ENCODE peak calls at places on chromosome 18, in seven cellular contexts. F is foreskin fibroblast, D is MCF 10A, T is activated gamma-delta T cell treated with Interleukin-2 at 50 U/mL for 16 hours, C is iris pigment epithelial cell, L is activated T-cell treated with anti-CD3 and anti-CD28 coated beads for 24 hours, I is left colon. U is an unnamed sample.

GRCh38 chr18:31606265-31606664 is 14.6 kb downstream of the TTR start:
- DNase-seq in F (no peak), D (no peak), T (no peak), C (no peak), L (no peak), I (no peak), U (no peak)

GRCh38 chr18:45565280-45565970 is 49.9 kb upstream of the SLC14A2 start:
- DNase-seq in F (peak), D (peak), T (no peak), C (no peak), L (no peak), I (no peak), U (no peak)

GRCh38 chr18:10230072-10230471 is 224.4 kb upstream of the APCDD1 start:
- DNase-seq in F (peak), D (peak), T (no peak), C (peak), L (no peak), I (no peak), U (no peak)

GRCh38 chr18:72700961-72701710 is 157.0 kb upstream of the CBLN2 start:
- DNase-seq in F (peak), D (peak), T (no peak), C (peak), L (no peak), I (no peak), U (no peak)

GRCh38 chr18:23970161-23971153 is 44.1 kb upstream of the TTC39C start:
- DNase-seq in F (no peak), D (no peak), T (peak), C (no peak), L (peak), I (no peak), U (no peak)

GRCh38 chr18:68840554-68841263 is 42.8 kb downstream of the CCDC102B start:
- DNase-seq in F (peak), D (peak), T (no peak), C (peak), L (no peak), I (no peak), U (no peak)

GRCh38 chr18:62828852-62829251 is 113.5 kb downstream of the PHLPP1 start:
- DNase-seq in F (no peak), D (peak), T (no peak), C (peak), L (no peak), I (no peak), U (no peak)

GRCh38 chr18:57267368-57267767 is 85.0 kb upstream of the ST8SIA3 start:
- DNase-seq in F (no peak), D (no peak), T (no peak), C (no peak), L (no peak), I (no peak), U (no peak)

GRCh38 chr18:68549257-68549871 is 165.5 kb downstream of the TMX3 start:
- DNase-seq in F (peak), D (peak), T (no peak), C (peak), L (no peak), I (no peak), U (no peak)

GRCh38 chr18:65769653-65770052 is 18.8 kb downstream of the CDH7 start:
- DNase-seq in F (no peak), D (no peak), T (no peak), C (no peak), L (no peak), I (no peak), U (no peak)

GRCh38 chr18:46650681-46651080 is 6.3 kb downstream of the LOXHD1 start:
- DNase-seq in F (no peak), D (no peak), T (no peak), C (no peak), L (no peak), I (no peak), U (no peak)

GRCh38 chr18:13580351-13580750 is 146.0 kb downstream of the FAM210A start:
- DNase-seq in F (no peak), D (no peak), T (no peak), C (no peak), L (no peak), I (no peak), U (no peak)

GRCh38 chr18:72114801-72115594 is 429.1 kb downstream of the CBLN2 start:
- DNase-seq in F (no peak), D (peak), T (no peak), C (no peak), L (no peak), I (no peak), U (no peak)

GRCh38 chr18:79373736-79374135 is 22.0 kb upstream of the NFATC1 start:
- DNase-seq in F (no peak), D (no peak), T (no peak), C (no peak), L (no peak), I (no peak), U (peak)

GRCh38 chr18:78711971-78712370 is 267.6 kb upstream of the SALL3 start:
- DNase-seq in F (no peak), D (no peak), T (no peak), C (no peak), L (no peak), I (no peak), U (no peak)

GRCh38 chr18:8045160-8045885 is 478.2 kb downstream of the PTPRM start:
- DNase-seq in F (no peak), D (peak), T (no peak), C (peak), L (no peak), I (no peak), U (no peak)

GRCh38 chr18:30940952-30941539 is 101.5 kb downstream of the DSC3 start:
- DNase-seq in F (no peak), D (no peak), T (no peak), C (no peak), L (no peak), I (no peak), U (no peak)

GRCh38 chr18:48547456-48548403 is 8.9 kb downstream of the CTIF start:
- DNase-seq in F (peak), D (peak), T (no peak), C (peak), L (no peak), I (no peak), U (no peak)

GRCh38 chr18:79058007-79058406 is 11.2 kb upstream of the ATP9B start:
- DNase-seq in F (no peak), D (no peak), T (no peak), C (no peak), L (no peak), I (no peak), U (no peak)

GRCh38 chr18:47996091-47996541 is 65.7 kb upstream of the SMAD2 start:
- DNase-seq in F (peak), D (no peak), T (no peak), C (peak), L (no peak), I (no peak), U (no peak)

GRCh38 chr18:80067321-80067720 is 33.1 kb downstream of the RBFA start:
- DNase-seq in F (no peak), D (no peak), T (no peak), C (no peak), L (no peak), I (no peak), U (no peak)

GRCh38 chr18:44839239-44839666 is 158.6 kb downstream of the SETBP1 start:
- DNase-seq in F (peak), D (peak), T (peak), C (peak), L (peak), I (peak), U (peak)

GRCh38 chr18:59446012-59446411 is 86.9 kb upstream of the LMAN1 start:
- DNase-seq in F (peak), D (peak), T (no peak), C (peak), L (no peak), I (no peak), U (no peak)

GRCh38 chr18:24268784-24269550 is 128.7 kb downstream of the OSBPL1A start:
- DNase-seq in F (no peak), D (no peak), T (no peak), C (no peak), L (no peak), I (no peak), U (no peak)

GRCh38 chr18:59721214-59721613 is 24.0 kb upstream of the CCBE1 start:
- DNase-seq in F (no peak), D (no peak), T (no peak), C (no peak), L (no peak), I (no peak), U (no peak)

GRCh38 chr18:3554091-3554601 is 104.2 kb downstream of the TGIF1 start:
- DNase-seq in F (no peak), D (no peak), T (no peak), C (peak), L (no peak), I (no peak), U (no peak)

GRCh38 chr18:37852464-37852863 is 286.9 kb upstream of the CELF4 start:
- DNase-seq in F (no peak), D (no peak), T (no peak), C (no peak), L (no peak), I (no peak), U (no peak)

GRCh38 chr18:58952871-58953270 is 88.2 kb downstream of the ZNF532 start:
- DNase-seq in F (no peak), D (no peak), T (no peak), C (no peak), L (no peak), I (no peak), U (no peak)

GRCh38 chr18:12416108-12416729 is 8.5 kb downstream of the PRELID3A start:
- DNase-seq in F (no peak), D (no peak), T (no peak), C (no peak), L (no peak), I (no peak), U (no peak)

GRCh38 chr18:50131591-50131990 is 63.4 kb downstream of the MYO5B start:
- DNase-seq in F (no peak), D (no peak), T (no peak), C (no peak), L (no peak), I (no peak), U (no peak)

GRCh38 chr18:10900435-10900834 is 248.9 kb downstream of the PIEZO2 start:
- DNase-seq in F (no peak), D (no peak), T (no peak), C (no peak), L (no peak), I (no peak), U (no peak)